ENCODE peak calls at places on chromosomes 2 and 18, in five cellular contexts. O is neural progenitor cell, E is MM.1S, M is SK-N-SH, A is GM23338. V is an unnamed sample.

GRCh38 chr2:238667008-238667407 is 180.9 kb upstream of the TWIST2 start:
- DNase-seq in O (no peak), E (no peak), M (no peak), A (no peak), V (peak; percentile 83)

GRCh38 chr2:109352898-109353689 is 224.1 kb downstream of the SH3RF3 start:
- DNase-seq in O (no peak), E (no peak), M (no peak), A (no peak), V (no peak)

GRCh38 chr18:42950732-42951131 is 164.8 kb downstream of the RIT2 start:
- DNase-seq in O (no peak), E (peak; percentile 19), M (no peak), A (no peak), V (no peak)

GRCh38 chr2:9379372-9379725 is 44.0 kb downstream of the ITGB1BP1 start:
- DNase-seq in O (no peak), E (no peak), M (no peak), A (no peak), V (no peak)

GRCh38 chr2:126645211-126645618 is 10.7 kb upstream of the GYPC start:
- DNase-seq in O (no peak), E (no peak), M (no peak), A (no peak), V (no peak)

GRCh38 chr2:147027451-147027850 is 817.4 kb upstream of the ACVR2A start:
- DNase-seq in O (no peak), E (no peak), M (no peak), A (no peak), V (peak; percentile 5)

GRCh38 chr18:59458575-59458974 is 99.5 kb upstream of the LMAN1 start:
- DNase-seq in O (no peak), E (no peak), M (no peak), A (no peak), V (no peak)

GRCh38 chr2:125455110-125455509 is 1200.8 kb upstream of the GYPC start:
- DNase-seq in O (no peak), E (no peak), M (no peak), A (no peak), V (no peak)

GRCh38 chr2:240949791-240950705 is 43.9 kb downstream of the CROCC2 start:
- DNase-seq in O (no peak), E (no peak), M (no peak), A (no peak), V (no peak)

GRCh38 chr2:14896280-14896679 is 263.8 kb downstream of the LRATD1 start:
- DNase-seq in O (no peak), E (no peak), M (no peak), A (no peak), V (no peak)

GRCh38 chr2:120956486-120957156 is 221.0 kb downstream of the GLI2 start:
- DNase-seq in O (no peak), E (no peak), M (no peak), A (no peak), V (no peak)

GRCh38 chr2:194203898-194204297 is 1453.1 kb upstream of the SLC39A10 start:
- DNase-seq in O (no peak), E (no peak), M (no peak), A (no peak), V (peak; percentile 7)

GRCh38 chr18:47490882-47491281 is 239.4 kb upstream of the SKOR2 start:
- DNase-seq in O (no peak), E (no peak), M (no peak), A (no peak), V (no peak)

GRCh38 chr2:10283106-10284062 is 19.3 kb upstream of the HPCAL1 start:
- DNase-seq in O (peak; percentile 63), E (no peak), M (peak; percentile 49), A (no peak), V (peak; percentile 91)

GRCh38 chr2:223486741-223487140 is 115.4 kb downstream of the SCG2 start:
- DNase-seq in O (no peak), E (no peak), M (no peak), A (no peak), V (no peak)

GRCh38 chr18:44789704-44790103 is 109.0 kb downstream of the SETBP1 start:
- DNase-seq in O (peak; percentile 55), E (no peak), M (peak; percentile 48), A (no peak), V (peak; percentile 56)

GRCh38 chr2:71361631-71362030 is 30.0 kb downstream of the ZNF638 start:
- DNase-seq in O (no peak), E (no peak), M (no peak), A (no peak), V (no peak)

DNA sequence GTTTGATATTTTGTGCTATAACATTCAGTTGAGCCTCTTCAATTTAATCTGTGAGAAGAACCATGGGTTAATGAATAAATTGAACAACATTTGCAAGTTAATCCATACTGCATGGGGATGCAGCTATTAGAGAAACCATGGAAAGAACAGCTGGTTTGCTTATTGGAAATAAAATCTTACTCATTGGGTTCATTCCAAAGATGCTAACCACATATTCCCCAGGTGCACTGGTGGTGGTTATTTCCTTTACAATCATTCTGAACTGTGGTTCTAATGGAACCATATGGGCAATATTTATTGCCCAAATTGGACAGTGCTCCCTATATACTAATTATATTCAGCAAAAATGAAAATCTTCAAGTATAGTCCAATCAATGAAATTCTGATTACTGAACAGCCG is 1200.4 kb upstream of the CDH2 start:
- DNase-seq in O (no peak), E (no peak), M (no peak), A (no peak), V (no peak)
- H3F3A ChIP-seq in O (no peaks in the 10 kb centered on the region), E (peaks cover 1% of the 10 kb centered on the region), M (no peaks in the 10 kb centered on the region), A (no peaks in the 10 kb centered on the region), V (no peaks in the 10 kb centered on the region)

DNA sequence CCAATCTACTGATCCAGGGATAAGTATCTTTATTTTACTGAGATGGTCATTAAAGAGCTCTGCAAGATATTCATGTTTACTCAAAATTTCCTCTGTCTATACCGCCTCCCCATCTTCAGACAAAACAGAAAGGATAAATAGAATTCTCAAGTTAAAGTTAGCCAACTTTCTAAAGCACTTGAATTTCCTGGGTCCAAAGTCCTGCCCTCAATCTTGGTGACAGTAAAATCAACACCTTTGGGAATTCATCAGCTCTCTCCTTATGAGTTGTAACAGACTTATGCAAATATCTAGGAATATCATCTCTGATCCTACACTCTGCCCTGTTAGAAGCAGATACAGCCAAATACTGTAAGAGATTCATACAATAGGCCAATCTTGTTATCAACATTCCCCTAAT is 122.5 kb upstream of the HAAO start:
- DNase-seq in O (no peak), E (no peak), M (no peak), A (no peak), V (no peak)
- TF ChIP-seq EZH2phosphoT487 in O (no peak), E (no peak), M (no peak), A (no peak), V (no peak)

DNA sequence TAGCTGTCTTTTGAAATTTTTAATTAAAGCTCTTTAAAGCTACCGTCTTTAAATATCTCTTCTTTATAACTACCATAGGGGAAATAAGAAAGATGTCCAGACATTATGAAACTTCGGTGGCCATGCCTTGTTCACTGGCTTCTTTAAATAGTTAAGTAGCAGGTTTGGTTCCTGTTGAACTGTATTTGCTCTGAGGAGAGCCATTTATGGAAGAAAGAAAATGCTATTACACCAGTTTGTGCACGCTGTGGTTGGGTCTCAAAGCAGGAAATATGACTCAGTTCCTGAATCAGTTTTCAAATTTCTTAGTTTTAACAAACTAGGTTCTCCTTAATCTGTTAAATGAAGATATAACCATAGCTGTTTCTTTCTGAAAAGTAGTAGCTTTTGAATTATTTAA is 12.2 kb downstream of the ARPC2 start:
- DNase-seq in O (no peak), E (peak; percentile 85), M (no peak), A (no peak), V (peak; percentile 84)
- H3F3A ChIP-seq in O (no peaks in the 10 kb centered on the region), E (peaks cover 52% of the 10 kb centered on the region), M (peaks cover 46% of the 10 kb centered on the region), A (no peaks in the 10 kb centered on the region), V (peaks cover 81% of the 10 kb centered on the region)

GRCh38 chr2:62475172-62476011 is 30.6 kb downstream of the TMEM17 start:
- DNase-seq in O (peak; percentile 72), E (no peak), M (peak; percentile 76), A (peak; percentile 20), V (peak; percentile 54)
- TF ChIP-seq EZH2phosphoT487 in O (no peak), E (no peak), M (no peak), A (no peak), V (no peak)